ENCODE peak calls at places on chromosomes 7 and 10, in eight cellular contexts. One of them, this sample, is unnamed.

GRCh38 chr7:74083928-74084721 is 521 bp downstream of the LIMK1 start:
- DNase-seq in RWPE2: no peak
- DNase-seq in HL-60: peak
- DNase-seq in HepG2: no peak
- DNase-seq in sigmoid colon: peak
- DNase-seq in GM12865: peak
- DNase-seq in neural progenitor cell: no peak
- DNase-seq in body of pancreas: peak
- DNase-seq in this sample: no peak

GRCh38 chr10:64515975-64516699 is 994.9 kb downstream of the REEP3 start:
- DNase-seq in body of pancreas: no peak
- DNase-seq in GM12865: no peak
- DNase-seq in neural progenitor cell: no peak
- DNase-seq in HL-60: no peak
- DNase-seq in HepG2: no peak
- DNase-seq in sigmoid colon: no peak
- DNase-seq in RWPE2: no peak
- DNase-seq in this sample: no peak

GRCh38 chr7:135761751-135762488 is 13.3 kb upstream of the FAM180A start:
- DNase-seq in GM12865: no peak
- DNase-seq in HepG2: no peak
- DNase-seq in sigmoid colon: no peak
- DNase-seq in RWPE2: no peak
- DNase-seq in body of pancreas: no peak
- DNase-seq in HL-60: no peak
- DNase-seq in neural progenitor cell: no peak
- DNase-seq in this sample: no peak

GRCh38 chr7:22943997-22944396 is 69.9 kb downstream of the HYCC1 start:
- DNase-seq in HL-60: no peak
- DNase-seq in RWPE2: no peak
- DNase-seq in GM12865: no peak
- DNase-seq in HepG2: no peak
- DNase-seq in neural progenitor cell: peak
- DNase-seq in body of pancreas: no peak
- DNase-seq in sigmoid colon: peak
- DNase-seq in this sample: no peak

GRCh38 chr7:144835166-144835611 is 664 bp downstream of the TPK1 start:
- DNase-seq in GM12865: peak
- DNase-seq in body of pancreas: no peak
- DNase-seq in HL-60: no peak
- DNase-seq in sigmoid colon: peak
- DNase-seq in HepG2: peak
- DNase-seq in RWPE2: no peak
- DNase-seq in neural progenitor cell: peak
- DNase-seq in this sample: no peak

GRCh38 chr7:81704595-81704994 is 65.3 kb downstream of the HGF start:
- DNase-seq in HepG2: no peak
- DNase-seq in RWPE2: no peak
- DNase-seq in HL-60: no peak
- DNase-seq in neural progenitor cell: no peak
- DNase-seq in body of pancreas: no peak
- DNase-seq in sigmoid colon: no peak
- DNase-seq in GM12865: no peak
- DNase-seq in this sample: no peak

GRCh38 chr10:46305986-46306385 is 19.2 kb downstream of the ANTXRL start:
- DNase-seq in RWPE2: no peak
- DNase-seq in body of pancreas: no peak
- DNase-seq in HepG2: no peak
- DNase-seq in GM12865: no peak
- DNase-seq in sigmoid colon: no peak
- DNase-seq in HL-60: no peak
- DNase-seq in neural progenitor cell: no peak
- DNase-seq in this sample: no peak

GRCh38 chr7:140230862-140231778 is 54.3 kb upstream of the KDM7A start:
- DNase-seq in neural progenitor cell: peak
- DNase-seq in HL-60: no peak
- DNase-seq in body of pancreas: peak
- DNase-seq in sigmoid colon: peak
- DNase-seq in RWPE2: no peak
- DNase-seq in GM12865: no peak
- DNase-seq in HepG2: peak
- DNase-seq in this sample: no peak

GRCh38 chr7:116403265-116403664 is 96.3 kb upstream of the CAV2 start:
- DNase-seq in body of pancreas: no peak
- DNase-seq in RWPE2: no peak
- DNase-seq in HepG2: no peak
- DNase-seq in GM12865: no peak
- DNase-seq in HL-60: no peak
- DNase-seq in sigmoid colon: no peak
- DNase-seq in neural progenitor cell: no peak
- DNase-seq in this sample: no peak

GRCh38 chr10:31451766-31452165 is 132.8 kb downstream of the ZEB1 start:
- DNase-seq in neural progenitor cell: no peak
- DNase-seq in HL-60: no peak
- DNase-seq in GM12865: no peak
- DNase-seq in sigmoid colon: no peak
- DNase-seq in HepG2: no peak
- DNase-seq in body of pancreas: no peak
- DNase-seq in RWPE2: no peak
- DNase-seq in this sample: no peak

GRCh38 chr7:116213361-116214155 is 3.2 kb downstream of the TES start:
- DNase-seq in body of pancreas: no peak
- DNase-seq in sigmoid colon: no peak
- DNase-seq in HL-60: no peak
- DNase-seq in neural progenitor cell: no peak
- DNase-seq in RWPE2: no peak
- DNase-seq in HepG2: no peak
- DNase-seq in GM12865: no peak
- DNase-seq in this sample: no peak

GRCh38 chr10:84248794-84249193 is 3.9 kb downstream of the RGR start:
- DNase-seq in RWPE2: no peak
- DNase-seq in neural progenitor cell: no peak
- DNase-seq in HL-60: no peak
- DNase-seq in HepG2: no peak
- DNase-seq in body of pancreas: no peak
- DNase-seq in GM12865: no peak
- DNase-seq in sigmoid colon: no peak
- DNase-seq in this sample: no peak

GRCh38 chr10:132239126-132240031 is 52.6 kb downstream of the DPYSL4 start:
- DNase-seq in RWPE2: no peak
- DNase-seq in GM12865: no peak
- DNase-seq in HL-60: no peak
- DNase-seq in neural progenitor cell: peak
- DNase-seq in sigmoid colon: no peak
- DNase-seq in HepG2: no peak
- DNase-seq in body of pancreas: no peak
- DNase-seq in this sample: no peak

GRCh38 chr10:22583683-22584082 is 130.7 kb downstream of the PIP4K2A start:
- DNase-seq in GM12865: no peak
- DNase-seq in body of pancreas: no peak
- DNase-seq in HL-60: no peak
- DNase-seq in RWPE2: no peak
- DNase-seq in neural progenitor cell: no peak
- DNase-seq in sigmoid colon: no peak
- DNase-seq in HepG2: no peak
- DNase-seq in this sample: no peak

GRCh38 chr10:28403090-28403489 is 100.2 kb upstream of the MPP7 start:
- DNase-seq in sigmoid colon: no peak
- DNase-seq in HepG2: no peak
- DNase-seq in body of pancreas: no peak
- DNase-seq in GM12865: no peak
- DNase-seq in HL-60: no peak
- DNase-seq in RWPE2: no peak
- DNase-seq in neural progenitor cell: no peak
- DNase-seq in this sample: no peak

GRCh38 chr7:21256310-21256877 is 171.5 kb upstream of the SP4 start:
- DNase-seq in GM12865: peak
- DNase-seq in HepG2: peak
- DNase-seq in body of pancreas: peak
- DNase-seq in RWPE2: no peak
- DNase-seq in neural progenitor cell: peak
- DNase-seq in sigmoid colon: no peak
- DNase-seq in HL-60: no peak
- DNase-seq in this sample: no peak

GRCh38 chr10:30862486-30862885 is 169.2 kb downstream of the ZNF438 start:
- DNase-seq in neural progenitor cell: no peak
- DNase-seq in RWPE2: no peak
- DNase-seq in HepG2: no peak
- DNase-seq in sigmoid colon: no peak
- DNase-seq in body of pancreas: no peak
- DNase-seq in GM12865: no peak
- DNase-seq in HL-60: peak
- DNase-seq in this sample: no peak

GRCh38 chr7:20141666-20142065 is 75.5 kb downstream of the MACC1 start:
- DNase-seq in HL-60: no peak
- DNase-seq in RWPE2: no peak
- DNase-seq in HepG2: no peak
- DNase-seq in GM12865: no peak
- DNase-seq in neural progenitor cell: no peak
- DNase-seq in sigmoid colon: no peak
- DNase-seq in body of pancreas: no peak
- DNase-seq in this sample: no peak

GRCh38 chr7:45088821-45089313 is at the start of gene NACAD:
- DNase-seq in body of pancreas: no peak
- DNase-seq in HL-60: no peak
- DNase-seq in sigmoid colon: peak
- DNase-seq in HepG2: no peak
- DNase-seq in RWPE2: no peak
- DNase-seq in neural progenitor cell: peak
- DNase-seq in GM12865: no peak
- DNase-seq in this sample: no peak

GRCh38 chr7:100022621-100023020 is 7.2 kb downstream of the ZKSCAN1 start:
- DNase-seq in HepG2: peak
- DNase-seq in sigmoid colon: no peak
- DNase-seq in neural progenitor cell: no peak
- DNase-seq in HL-60: no peak
- DNase-seq in body of pancreas: peak
- DNase-seq in GM12865: no peak
- DNase-seq in RWPE2: no peak
- DNase-seq in this sample: peak

GRCh38 chr10:97647556-97647955 is 7.1 kb downstream of the PI4K2A start:
- DNase-seq in GM12865: no peak
- DNase-seq in body of pancreas: no peak
- DNase-seq in neural progenitor cell: peak
- DNase-seq in RWPE2: no peak
- DNase-seq in HepG2: no peak
- DNase-seq in HL-60: no peak
- DNase-seq in sigmoid colon: no peak
- DNase-seq in this sample: no peak

GRCh38 chr7:15684036-15684815 is 2.3 kb downstream of the MEOX2 start:
- DNase-seq in HL-60: no peak
- DNase-seq in GM12865: no peak
- DNase-seq in sigmoid colon: no peak
- DNase-seq in body of pancreas: no peak
- DNase-seq in neural progenitor cell: no peak
- DNase-seq in HepG2: no peak
- DNase-seq in RWPE2: no peak
- DNase-seq in this sample: no peak
- H3K4me3 ChIP-seq in HL-60: no peak
- H3K4me3 ChIP-seq in GM12865: no peak
- H3K4me3 ChIP-seq in sigmoid colon: peak
- H3K4me3 ChIP-seq in body of pancreas: no peak
- H3K4me3 ChIP-seq in neural progenitor cell: no peak
- H3K4me3 ChIP-seq in HepG2: no peak
- H3K4me3 ChIP-seq in RWPE2: no peak
- H3K4me3 ChIP-seq in this sample: no peak

DNA sequence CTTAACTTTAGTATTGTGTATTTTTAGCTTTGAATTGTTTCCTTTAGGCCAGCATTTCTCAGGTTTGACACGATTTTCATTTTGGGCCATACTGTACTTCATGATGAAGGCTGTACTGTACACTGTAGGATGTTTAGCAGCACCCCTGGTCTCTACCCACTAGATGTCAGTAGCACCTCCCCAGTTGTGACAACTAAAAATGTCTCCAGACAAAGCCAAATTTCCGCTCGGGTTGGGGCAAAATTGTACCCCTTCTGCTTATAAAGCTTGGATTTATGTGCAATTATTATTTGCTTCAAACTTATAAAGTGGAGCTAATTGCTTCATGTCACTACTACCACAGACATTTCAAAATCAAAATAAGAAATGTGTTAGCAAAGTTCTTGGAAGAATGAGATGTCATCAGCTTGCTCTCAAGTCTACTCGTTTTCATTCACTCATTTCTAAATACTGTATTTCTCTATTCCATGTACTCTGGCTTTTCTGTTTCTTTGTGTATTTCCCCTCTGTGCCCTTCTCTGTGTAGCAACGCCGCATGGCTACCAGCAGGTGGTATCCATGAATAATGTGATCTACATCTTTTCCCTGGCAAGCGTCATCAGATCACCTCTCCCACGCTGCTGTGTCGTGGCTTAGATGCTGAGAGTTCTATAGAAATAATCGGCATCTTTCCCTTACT is 47.7 kb upstream of the CALCR start:
- DNase-seq in GM12865: peak
- DNase-seq in sigmoid colon: no peak
- DNase-seq in HL-60: no peak
- DNase-seq in HepG2: peak
- DNase-seq in body of pancreas: no peak
- DNase-seq in neural progenitor cell: peak
- DNase-seq in RWPE2: no peak
- DNase-seq in this sample: no peak
- TF ChIP-seq CTCF in GM12865: peak
- TF ChIP-seq CTCF in sigmoid colon: no peak
- TF ChIP-seq CTCF in HL-60: no peak
- TF ChIP-seq CTCF in HepG2: peak
- TF ChIP-seq CTCF in body of pancreas: no peak
- TF ChIP-seq CTCF in neural progenitor cell: peak
- TF ChIP-seq CTCF in RWPE2: peak
- TF ChIP-seq CTCF in this sample: peak

GRCh38 chr7:42017356-42017986 is 219.5 kb downstream of the GLI3 start:
- DNase-seq in GM12865: no peak
- DNase-seq in neural progenitor cell: no peak
- DNase-seq in HepG2: no peak
- DNase-seq in HL-60: no peak
- DNase-seq in sigmoid colon: no peak
- DNase-seq in RWPE2: no peak
- DNase-seq in body of pancreas: no peak
- DNase-seq in this sample: no peak
- H3K4me3 ChIP-seq in GM12865: no peak
- H3K4me3 ChIP-seq in neural progenitor cell: no peak
- H3K4me3 ChIP-seq in HepG2: no peak
- H3K4me3 ChIP-seq in HL-60: no peak
- H3K4me3 ChIP-seq in sigmoid colon: no peak
- H3K4me3 ChIP-seq in RWPE2: no peak
- H3K4me3 ChIP-seq in body of pancreas: no peak
- H3K4me3 ChIP-seq in this sample: no peak

DNA sequence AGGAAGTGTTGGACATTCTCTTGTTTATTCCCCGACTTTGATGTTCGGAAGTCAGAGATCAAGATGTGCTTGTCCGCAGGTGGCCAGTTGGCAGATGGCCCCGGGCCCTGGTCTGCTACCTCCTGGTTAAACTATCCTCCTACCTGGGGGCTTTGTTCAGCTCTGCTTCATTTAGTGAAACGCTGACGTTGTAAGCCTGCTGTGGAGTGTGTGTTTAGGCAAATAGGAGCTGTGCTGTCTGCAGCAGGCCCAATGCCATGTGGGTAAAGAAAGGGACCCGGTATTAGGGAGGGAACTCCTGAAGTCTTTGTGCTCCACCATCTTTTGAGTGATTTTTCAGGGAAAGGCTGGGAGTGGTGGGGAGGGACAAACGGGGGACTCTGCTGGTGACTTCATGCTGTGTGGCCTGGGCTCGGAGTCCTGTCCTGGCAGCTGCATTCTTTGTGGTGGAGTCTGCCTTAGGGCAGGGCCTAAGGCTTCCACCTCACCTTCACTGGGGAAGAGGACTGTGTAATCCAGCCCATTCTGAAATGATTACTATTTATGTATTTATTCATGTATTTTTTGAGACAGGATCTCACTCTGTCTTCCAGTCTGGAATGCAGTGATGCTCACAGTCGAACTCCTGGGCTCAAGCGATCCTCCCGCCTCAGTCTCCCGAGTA is 171.1 kb upstream of the KLF6 start:
- DNase-seq in HL-60: no peak
- DNase-seq in neural progenitor cell: peak
- DNase-seq in RWPE2: no peak
- DNase-seq in GM12865: no peak
- DNase-seq in sigmoid colon: no peak
- DNase-seq in body of pancreas: no peak
- DNase-seq in HepG2: no peak
- DNase-seq in this sample: no peak
- TF ChIP-seq CTCF in HL-60: no peak
- TF ChIP-seq CTCF in neural progenitor cell: no peak
- TF ChIP-seq CTCF in RWPE2: no peak
- TF ChIP-seq CTCF in GM12865: no peak
- TF ChIP-seq CTCF in sigmoid colon: no peak
- TF ChIP-seq CTCF in body of pancreas: no peak
- TF ChIP-seq CTCF in HepG2: no peak
- TF ChIP-seq CTCF in this sample: no peak

This sample was measured in LNCaP clone FGC.